ENCODE peak calls at places on chromosomes 13 and 19, in seven cellular contexts. U is T follicular helper cell; X is HL-60; E is adrenal gland; V is T-cell; W is stimulated activated naive CD8-positive, alpha-beta T cell treated with anti-CD3 and anti-CD28 coated beads, Interleukin-15, amount 100 ng/mL, for 72 hours; H is DMS53. S is an unnamed sample.

GRCh38 chr13:23447927-23448326 is 14.4 kb upstream of the SACS start:
- DNase-seq in E (no peak), U (no peak), V (no peak), H (no peak), W (no peak), X (no peak), S (no peak)

GRCh38 chr13:73754727-73755292 is 379.4 kb downstream of the KLF12 start:
- DNase-seq in U (no peak), W (no peak), E (no peak), H (peak), X (peak), V (no peak), S (peak)

GRCh38 chr13:113400621-113401451 is 36.9 kb upstream of the GRTP1 start:
- DNase-seq in E (no peak), V (no peak), H (peak), U (no peak), X (no peak), W (no peak), S (no peak)

GRCh38 chr13:26946675-26947342 is 186.2 kb upstream of the GPR12 start:
- DNase-seq in W (no peak), X (peak), U (no peak), E (no peak), V (no peak), H (peak), S (peak)

GRCh38 chr13:74073231-74073630 is 61.0 kb downstream of the KLF12 start:
- DNase-seq in V (no peak), H (no peak), X (no peak), U (no peak), E (no peak), W (no peak), S (no peak)

GRCh38 chr19:39052846-39053245 is 20.5 kb upstream of the FBXO27 start:
- DNase-seq in V (no peak), X (no peak), H (no peak), W (no peak), E (no peak), U (no peak), S (no peak)

GRCh38 chr13:109074853-109075252 is 445.4 kb downstream of the MYO16 start:
- DNase-seq in W (no peak), E (no peak), U (no peak), H (no peak), V (no peak), X (no peak), S (no peak)

GRCh38 chr13:102220681-102221228 is 181.1 kb downstream of the FGF14 start:
- DNase-seq in W (no peak), X (no peak), V (no peak), U (no peak), H (no peak), E (no peak), S (no peak)

GRCh38 chr13:67736646-67737420 is 506.7 kb upstream of the PCDH9 start:
- DNase-seq in W (no peak), E (no peak), V (no peak), U (no peak), X (no peak), H (peak), S (peak)

GRCh38 chr13:60654405-60654804 is 257.4 kb downstream of the TDRD3 start:
- DNase-seq in E (peak), X (peak), V (no peak), H (peak), U (no peak), W (no peak), S (peak)

GRCh38 chr13:77831870-77832269 is 86.8 kb downstream of the EDNRB start:
- DNase-seq in W (no peak), X (peak), H (no peak), V (no peak), U (no peak), E (no peak), S (no peak)

GRCh38 chr19:57351867-57352266 is 796 bp downstream of the ZNF304 start:
- DNase-seq in V (no peak), W (no peak), H (peak), U (no peak), E (no peak), X (no peak), S (no peak)

GRCh38 chr13:51869921-51870320 is 8.2 kb downstream of the CCDC70 start:
- DNase-seq in W (no peak), U (no peak), E (no peak), H (no peak), V (no peak), X (no peak), S (no peak)

GRCh38 chr19:38812841-38813320 is at the start of gene LGALS4:
- DNase-seq in V (no peak), H (no peak), W (no peak), U (no peak), E (no peak), X (no peak), S (no peak)

GRCh38 chr19:2415281-2415972 is 12.0 kb downstream of the TIMM13 start:
- DNase-seq in W (no peak), E (no peak), X (no peak), H (no peak), U (no peak), V (no peak), S (no peak)

GRCh38 chr19:621819-622218 is 11.5 kb downstream of the POLRMT start:
- DNase-seq in W (no peak), X (no peak), V (no peak), E (no peak), U (no peak), H (no peak), S (no peak)

GRCh38 chr13:98436379-98436909 is 140.5 kb downstream of the STK24 start:
- DNase-seq in X (no peak), V (no peak), H (no peak), W (no peak), E (no peak), U (no peak), S (no peak)

GRCh38 chr19:7268737-7269098 is 25.5 kb downstream of the INSR start:
- DNase-seq in E (no peak), V (no peak), W (no peak), X (no peak), U (no peak), H (no peak), S (no peak)

GRCh38 chr19:4059931-4060620 is 6.6 kb downstream of the ZBTB7A start:
- DNase-seq in W (peak), E (peak), V (peak), X (no peak), H (no peak), U (peak), S (no peak)

GRCh38 chr13:111249637-111250360 is 70.6 kb upstream of the TEX29 start:
- DNase-seq in X (no peak), E (no peak), U (no peak), W (no peak), H (no peak), V (no peak), S (no peak)

GRCh38 chr19:32405431-32406160 is at the start of gene DPY19L3:
- DNase-seq in E (peak), V (peak), U (peak), W (peak), H (peak), X (peak), S (peak)

GRCh38 chr19:19140476-19140875 is 2.2 kb upstream of the TMEM161A start:
- DNase-seq in U (no peak), H (no peak), V (no peak), X (no peak), W (no peak), E (no peak), S (no peak)

GRCh38 chr19:10305139-10305806 is 4.3 kb downstream of the ZGLP1 start:
- DNase-seq in X (peak), W (no peak), E (no peak), H (no peak), U (no peak), V (no peak), S (no peak)

GRCh38 chr19:53774011-53774410 is 50.1 kb downstream of the NLRP12 start:
- DNase-seq in X (no peak), W (no peak), U (no peak), E (no peak), V (no peak), H (no peak), S (no peak)